ENCODE peak calls at places on chromosomes 5 and 9, in five cellular contexts. K is GM23338; B is aorta; E is ELF-1; I is stimulated activated naive CD8-positive, alpha-beta T cell treated with anti-CD3 and anti-CD28 coated beads, Interleukin-15, Interleukin-2, amounts not matched to agents 100 U/mL and 50 U/mL, for 24 hours. G is an unnamed sample.

GRCh38 chr9:136949239-136949816 is 2.7 kb upstream of the LCN12 start:
- DNase-seq in E (no peak), I (no peak), K (peak), B (no peak), G (no peak)

GRCh38 chr5:92556747-92557146 is 1024.3 kb downstream of the NR2F1-AS1 start:
- DNase-seq in B (no peak), K (no peak), I (no peak), E (no peak), G (no peak)

GRCh38 chr5:62029303-62029702 is 276.7 kb upstream of the KIF2A start:
- DNase-seq in K (no peak), E (no peak), B (no peak), I (no peak), G (no peak)

GRCh38 chr5:131079232-131079631 is 85.8 kb downstream of the HINT1 start:
- DNase-seq in K (no peak), E (no peak), B (no peak), I (no peak), G (no peak)

GRCh38 chr5:91016954-91017690 is 366.0 kb downstream of the ARRDC3 start:
- DNase-seq in B (no peak), E (no peak), K (no peak), I (no peak), G (no peak)

GRCh38 chr9:129624168-129624759 is 1.7 kb upstream of the NTMT1 start:
- DNase-seq in B (peak), K (peak), E (peak), I (peak), G (peak)

GRCh38 chr9:94286056-94286455 is 27.0 kb downstream of the ZNF169 start:
- DNase-seq in I (no peak), K (no peak), E (no peak), B (no peak), G (no peak)

GRCh38 chr5:98455660-98456059 is 317.8 kb upstream of the RGMB start:
- DNase-seq in E (no peak), B (no peak), I (no peak), K (no peak), G (no peak)

GRCh38 chr9:136089697-136090045 is 5.4 kb downstream of the NACC2 start:
- DNase-seq in B (no peak), E (no peak), I (no peak), K (no peak), G (no peak)

GRCh38 chr9:38392235-38393127 is at the start of gene ALDH1B1:
- DNase-seq in K (peak), E (peak), B (peak), I (peak), G (peak)

GRCh38 chr5:31939151-31939550 is 235.0 kb downstream of the GOLPH3 start:
- DNase-seq in K (no peak), E (no peak), B (no peak), I (no peak), G (no peak)

GRCh38 chr5:34762321-34762871 is 76.6 kb upstream of the TTC23L start:
- DNase-seq in K (no peak), E (no peak), B (no peak), I (no peak), G (no peak)

GRCh38 chr5:178832618-178833201 is 27.0 kb upstream of the ZNF354B start:
- DNase-seq in E (no peak), K (peak), B (no peak), I (no peak), G (peak)

GRCh38 chr9:122819791-122820489 is 8.4 kb downstream of the PDCL start:
- DNase-seq in B (no peak), E (no peak), I (no peak), K (no peak), G (no peak)

GRCh38 chr5:114839360-114839759 is 330.3 kb downstream of the TRIM36 start:
- DNase-seq in K (peak), E (no peak), B (no peak), I (no peak), G (peak)

GRCh38 chr5:14036514-14036913 is 92.0 kb upstream of the DNAH5 start:
- DNase-seq in K (peak), I (no peak), E (peak), B (no peak), G (peak)

GRCh38 chr9:86046080-86046636 is 53.2 kb downstream of the GOLM1 start:
- DNase-seq in K (no peak), I (no peak), B (no peak), E (no peak), G (no peak)

GRCh38 chr5:102932781-102933180 is 177.7 kb downstream of the PAM start:
- DNase-seq in K (no peak), I (no peak), E (no peak), B (no peak), G (no peak)

GRCh38 chr9:84397822-84398221 is 57.3 kb upstream of the SLC28A3 start:
- DNase-seq in E (no peak), I (no peak), B (no peak), K (peak), G (no peak)

GRCh38 chr9:115930472-115930871 is 223.1 kb upstream of the PAPPA start:
- DNase-seq in E (no peak), K (no peak), B (no peak), I (no peak), G (no peak)

GRCh38 chr9:127397722-127398647 is 1.0 kb downstream of the SLC2A8 start:
- DNase-seq in E (peak), I (peak), B (peak), K (peak), G (peak)

GRCh38 chr9:73573235-73573634 is 421.6 kb downstream of the ANXA1 start:
- DNase-seq in B (no peak), I (no peak), E (no peak), K (no peak), G (no peak)

GRCh38 chr5:58184910-58185309 is 275.0 kb downstream of the PLK2 start:
- DNase-seq in E (no peak), K (no peak), I (no peak), B (no peak), G (no peak)

GRCh38 chr9:6714176-6714575 is 43.6 kb upstream of the KDM4C start:
- DNase-seq in E (no peak), K (no peak), B (no peak), I (no peak), G (no peak)

GRCh38 chr5:40791715-40792139 is 6.4 kb downstream of the PRKAA1 start:
- DNase-seq in I (no peak), E (no peak), K (no peak), B (no peak), G (no peak)

GRCh38 chr5:757346-757930 is 27.1 kb downstream of the ZDHHC11B start:
- DNase-seq in K (no peak), B (peak), E (no peak), I (no peak), G (no peak)

GRCh38 chr9:111957856-111958631 is 61.4 kb downstream of the UGCG start:
- DNase-seq in E (no peak), B (no peak), I (no peak), K (no peak), G (no peak)

GRCh38 chr9:97504381-97505216 is 3.1 kb downstream of the TMOD1 start:
- DNase-seq in I (no peak), B (no peak), K (no peak), E (no peak), G (no peak)

G was measured in WTC11.